ENCODE peak calls at places on chromosomes 16 and 17, in five cellular contexts. A is H1, E is fibroblast of lung, K is HCT116, U is PC-3. O is an unnamed sample.

GRCh38 chr17:83200231-83200699 is 120.9 kb downstream of the METRNL start:
- DNase-seq in A (no peak), E (peak; percentile 39), K (no peak), U (peak; percentile 52), O (peak; percentile 83)

GRCh38 chr16:85861095-85861825 is 37.7 kb upstream of the IRF8 start:
- DNase-seq in A (no peak), E (no peak), K (no peak), U (no peak), O (no peak)

GRCh38 chr16:89990799-89991198 is 28.5 kb downstream of the DBNDD1 start:
- DNase-seq in A (no peak), E (no peak), K (no peak), U (no peak), O (no peak)

GRCh38 chr16:2043980-2044451 is 3.6 kb downstream of the NTHL1 start:
- DNase-seq in A (no peak), E (no peak), K (no peak), U (no peak), O (no peak)

GRCh38 chr16:57699899-57700298 is 5.3 kb downstream of the DRC7 start:
- DNase-seq in A (no peak), E (no peak), K (no peak), U (no peak), O (no peak)

GRCh38 chr17:65190467-65191095 is 53.4 kb downstream of the RGS9 start:
- DNase-seq in A (no peak), E (peak; percentile 69), K (no peak), U (peak; percentile 62), O (no peak)

GRCh38 chr16:17238285-17239028 is 232.3 kb downstream of the XYLT1 start:
- DNase-seq in A (no peak), E (no peak), K (no peak), U (no peak), O (no peak)

GRCh38 chr17:279356-279755 is 73.3 kb downstream of the RPH3AL start:
- DNase-seq in A (no peak), E (no peak), K (no peak), U (no peak), O (no peak)

GRCh38 chr16:30552956-30553355 is 5.2 kb downstream of the ZNF764 start:
- DNase-seq in A (no peak), E (no peak), K (no peak), U (no peak), O (no peak)

GRCh38 chr17:31378638-31379037 is 12.8 kb upstream of the RAB11FIP4 start:
- DNase-seq in A (no peak), E (no peak), K (no peak), U (no peak), O (no peak)

GRCh38 chr17:7167832-7168231 is 11.3 kb downstream of the ASGR1 start:
- DNase-seq in A (no peak), E (no peak), K (no peak), U (no peak), O (no peak)

GRCh38 chr16:23124315-23124714 is 24.9 kb downstream of the USP31 start:
- DNase-seq in A (no peak), E (peak; percentile 85), K (no peak), U (peak; percentile 68), O (no peak)

GRCh38 chr16:72859581-72859980 is 188.3 kb downstream of the ZFHX3 start:
- DNase-seq in A (no peak), E (no peak), K (no peak), U (no peak), O (no peak)

GRCh38 chr16:87336850-87337240 is 19.7 kb upstream of the C16orf95 start:
- DNase-seq in A (no peak), E (no peak), K (no peak), U (no peak), O (no peak)

GRCh38 chr16:87337247-87337646 is 20.1 kb upstream of the C16orf95 start:
- DNase-seq in A (no peak), E (no peak), K (no peak), U (no peak), O (no peak)

GRCh38 chr16:87340198-87340597 is 23.0 kb upstream of the C16orf95 start:
- DNase-seq in A (no peak), E (no peak), K (no peak), U (no peak), O (no peak)

GRCh38 chr16:87338155-87338765 is 21.1 kb upstream of the C16orf95 start:
- DNase-seq in A (no peak), E (no peak), K (no peak), U (no peak), O (no peak)

DNA sequence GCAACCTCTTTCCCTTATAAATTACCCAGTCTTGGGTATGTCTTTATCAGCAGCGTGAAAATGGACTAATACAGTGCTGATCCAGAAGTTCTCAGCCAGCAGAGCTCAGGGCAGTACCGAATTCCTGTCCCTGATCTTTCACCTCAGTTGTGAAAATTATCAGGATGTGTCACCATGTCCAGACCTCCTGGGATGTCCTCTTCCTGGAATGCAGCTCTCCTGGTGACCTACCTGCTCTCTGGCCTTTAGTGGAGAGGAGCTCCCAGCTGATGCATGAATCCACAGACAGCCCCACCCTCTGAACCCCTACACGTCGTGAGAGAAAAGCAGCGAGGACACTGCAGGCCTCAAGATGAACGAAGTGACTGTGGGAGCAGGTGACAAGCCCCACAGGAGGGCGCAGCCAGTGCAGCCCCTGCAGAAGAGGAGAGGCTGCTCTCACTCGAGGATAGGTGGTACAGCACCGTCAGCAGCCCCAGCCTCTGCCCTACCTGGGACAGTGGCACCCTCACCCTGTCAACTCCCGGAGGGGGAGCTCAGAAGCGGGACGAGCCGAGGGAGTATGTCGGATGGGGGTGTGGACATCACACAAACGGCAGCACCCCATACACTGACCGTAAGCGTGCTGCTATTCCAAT is 22.0 kb upstream of the C16orf95 start:
- DNase-seq in A (no peak), E (no peak), K (no peak), U (no peak), O (no peak)
- H4K20me1 ChIP-seq in A (peaks cover 4% of the 10 kb centered on the region), E (peaks cover 2% of the 10 kb centered on the region), K (no peaks in the 10 kb centered on the region), U (no peaks in the 10 kb centered on the region), O (peaks cover 3% of the 10 kb centered on the region)

DNA sequence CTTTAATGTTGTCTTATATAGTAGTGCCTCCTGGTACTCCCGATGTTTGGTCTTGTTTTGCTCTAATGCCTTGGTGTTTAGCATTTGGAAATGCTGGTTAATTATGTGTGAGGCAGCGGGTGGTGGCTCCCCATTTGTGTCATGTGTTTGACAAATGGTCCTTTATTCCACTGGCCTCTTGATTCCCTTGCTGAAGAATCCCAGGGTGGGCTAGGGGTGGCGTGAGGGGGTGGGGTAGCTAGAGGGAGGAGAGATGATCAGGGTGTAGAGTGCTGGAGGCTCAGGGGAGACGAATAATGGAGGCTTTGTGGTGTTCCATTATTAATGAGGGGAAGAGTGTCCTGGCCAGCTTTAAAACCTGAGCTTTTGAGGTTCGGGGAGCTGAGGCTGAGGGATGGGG is 5.4 kb downstream of the DYNLL2 start:
- DNase-seq in A (no peak), E (no peak), K (no peak), U (no peak), O (no peak)
- H3K27ac ChIP-seq in A (no peak overlapping the region), E (no peak overlapping the region), K (no peak overlapping the region), U (no peak overlapping the region), O (no peak overlapping the region)

DNA sequence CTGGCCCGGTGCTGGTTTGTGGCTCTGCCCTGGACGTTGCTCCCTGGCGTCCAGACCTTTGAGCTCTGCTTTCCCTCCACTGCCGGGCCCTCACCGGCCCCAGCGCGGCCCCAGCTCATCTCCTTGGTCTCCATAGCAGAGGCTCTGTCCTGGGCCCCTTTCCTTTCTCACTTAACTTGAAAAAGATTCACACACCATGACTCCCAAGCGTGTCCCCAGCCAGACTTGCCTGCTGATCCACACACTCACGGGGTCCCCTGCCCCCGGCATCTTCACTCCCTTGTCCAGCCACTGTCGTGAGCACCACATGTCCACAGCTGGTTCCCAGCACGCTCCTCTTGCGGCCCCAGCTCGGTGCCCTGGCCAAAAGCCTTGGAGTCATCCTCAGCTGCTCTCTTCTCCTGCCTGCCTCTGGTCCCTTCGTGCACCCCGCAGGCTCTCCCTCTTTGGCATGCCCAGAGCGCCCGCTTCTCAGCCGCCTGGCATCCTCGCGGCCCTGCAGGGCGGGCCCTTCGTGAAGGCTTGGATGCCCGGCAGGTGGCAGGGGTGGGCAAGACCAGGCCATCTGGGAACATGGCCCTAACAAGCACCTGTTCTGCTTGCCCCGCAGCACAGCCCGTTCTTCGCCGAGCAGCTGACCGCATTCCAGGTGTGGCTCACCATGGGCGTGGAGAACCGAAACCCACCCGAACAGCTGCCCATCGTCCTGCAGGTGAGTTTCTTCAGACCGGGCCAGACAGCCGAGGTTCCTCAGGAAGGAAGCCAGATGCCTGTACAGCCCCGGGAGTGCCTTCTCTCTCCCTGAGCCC is 145.6 kb upstream of the CHMP6 start:
- DNase-seq in A (no peak), E (no peak), K (no peak), U (no peak), O (no peak)
- TF ChIP-seq CTCF in A (no peak), E (no peak), K (no peak), U (no peak), O (no peak)

GRCh38 chr16:609316-609715 is 19.4 kb downstream of the RAB40C start:
- DNase-seq in A (no peak), E (no peak), K (no peak), U (no peak), O (no peak)
- H4K20me1 ChIP-seq in A (peaks cover 9% of the 10 kb centered on the region), E (no peaks in the 10 kb centered on the region), K (no peaks in the 10 kb centered on the region), U (no peaks in the 10 kb centered on the region), O (peaks cover 4% of the 10 kb centered on the region)

DNA sequence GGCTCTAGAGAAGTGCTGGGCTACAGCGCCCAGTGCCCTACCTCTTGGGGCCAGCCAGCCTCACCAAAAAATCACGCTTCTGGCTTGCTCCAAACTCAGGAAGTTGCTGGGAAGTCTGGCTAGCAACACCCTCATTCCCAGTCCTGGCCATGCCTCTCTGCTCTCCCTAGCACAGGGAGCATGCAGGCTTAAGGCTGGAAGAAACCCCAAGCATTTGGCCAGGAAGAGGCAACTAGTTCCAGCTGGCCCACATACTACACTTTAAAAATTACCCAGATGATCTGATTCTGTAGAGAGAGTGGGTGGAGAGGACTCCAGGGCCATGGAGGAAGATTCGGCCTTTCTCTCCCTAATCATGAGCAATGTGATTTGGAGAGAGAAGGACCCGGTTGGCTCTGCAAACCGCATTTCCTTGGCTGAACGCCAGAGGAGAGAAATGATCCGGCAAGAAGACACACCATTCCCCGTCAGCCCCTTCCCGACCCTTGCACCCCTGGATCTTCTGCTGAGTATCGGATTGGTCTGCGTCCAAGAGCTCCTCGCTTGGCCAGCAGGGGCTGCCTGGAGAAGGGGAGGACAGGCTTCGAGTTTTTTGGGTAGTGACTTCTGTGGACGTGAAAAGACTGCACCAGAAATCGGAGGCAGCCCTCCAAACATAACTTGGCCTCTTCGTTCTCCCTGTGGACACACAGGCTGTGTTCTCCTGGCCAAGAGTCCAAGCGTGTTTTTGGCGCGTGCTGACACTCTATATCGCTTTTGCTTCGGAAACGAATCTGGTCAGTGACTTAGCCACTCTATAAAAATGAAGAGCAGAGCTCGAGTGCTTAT is 406.3 kb downstream of the WWOX start:
- DNase-seq in A (no peak), E (peak; percentile 25), K (no peak), U (no peak), O (no peak)
- H3K27ac ChIP-seq in A (no peak overlapping the region), E (no peak overlapping the region), K (no peak overlapping the region), U (no peak overlapping the region), O (no peak overlapping the region)

DNA sequence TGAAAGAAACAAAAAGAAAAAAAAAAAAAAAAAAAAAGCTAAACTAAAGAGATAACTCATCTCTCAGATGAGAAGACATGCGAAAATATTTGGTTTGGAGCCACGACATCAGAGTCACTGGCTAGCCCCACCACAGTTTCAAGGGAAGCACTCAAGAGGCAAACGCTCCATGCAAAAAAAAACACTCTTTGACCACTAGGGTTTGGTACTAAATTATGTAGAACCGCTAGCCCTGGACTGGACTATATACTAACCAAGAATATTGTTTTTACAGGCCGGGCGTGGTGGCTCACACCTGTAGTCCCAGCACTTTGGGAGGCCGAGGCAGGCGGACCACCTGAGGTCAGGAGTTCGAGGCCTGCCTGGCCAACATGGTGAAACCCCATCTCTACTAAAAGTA is 37.3 kb downstream of the METTL16 start:
- DNase-seq in A (no peak), E (no peak), K (no peak), U (no peak), O (no peak)
- TF ChIP-seq CTCF in A (no peak), E (no peak), K (no peak), U (no peak), O (no peak)

O was measured in PC-9.